ENCODE peak calls at places on chromosomes 2 and 18, in seven cellular contexts. One of them, this sample, is unnamed.

GRCh38 chr2:176149484-176150337 is 1.6 kb upstream of the HOXD4 start:
- DNase-seq in keratinocyte: no peak
- DNase-seq in left lung: no peak
- DNase-seq in mammary epithelial cell: no peak
- DNase-seq in breast epithelium: no peak
- DNase-seq in upper lobe of left lung: no peak
- DNase-seq in MM.1S: no peak
- DNase-seq in this sample: no peak

GRCh38 chr2:174901075-174901474 is 104.1 kb downstream of the CHN1 start:
- DNase-seq in keratinocyte: no peak
- DNase-seq in left lung: no peak
- DNase-seq in mammary epithelial cell: no peak
- DNase-seq in breast epithelium: no peak
- DNase-seq in upper lobe of left lung: no peak
- DNase-seq in MM.1S: peak; percentile 20
- DNase-seq in this sample: no peak

GRCh38 chr2:38113999-38114708 is 38.2 kb upstream of the CYP1B1 start:
- DNase-seq in keratinocyte: no peak
- DNase-seq in left lung: no peak
- DNase-seq in mammary epithelial cell: no peak
- DNase-seq in breast epithelium: no peak
- DNase-seq in upper lobe of left lung: no peak
- DNase-seq in MM.1S: no peak
- DNase-seq in this sample: no peak

GRCh38 chr18:49250819-49251388 is 209.5 kb downstream of the DYM start:
- DNase-seq in keratinocyte: no peak
- DNase-seq in left lung: no peak
- DNase-seq in mammary epithelial cell: no peak
- DNase-seq in breast epithelium: no peak
- DNase-seq in upper lobe of left lung: no peak
- DNase-seq in MM.1S: no peak
- DNase-seq in this sample: no peak

GRCh38 chr2:77910136-77910535 is 388.0 kb upstream of the LRRTM4 start:
- DNase-seq in keratinocyte: no peak
- DNase-seq in left lung: no peak
- DNase-seq in mammary epithelial cell: no peak
- DNase-seq in breast epithelium: no peak
- DNase-seq in upper lobe of left lung: no peak
- DNase-seq in MM.1S: no peak
- DNase-seq in this sample: no peak

GRCh38 chr2:237858294-237859081 is 935 bp upstream of the RAMP1 start:
- DNase-seq in keratinocyte: peak; percentile 13
- DNase-seq in left lung: peak; percentile 55
- DNase-seq in mammary epithelial cell: peak; percentile 60
- DNase-seq in breast epithelium: no peak
- DNase-seq in upper lobe of left lung: no peak
- DNase-seq in MM.1S: peak; percentile 43
- DNase-seq in this sample: peak; percentile 81

GRCh38 chr18:2139676-2140075 is 431.6 kb downstream of the METTL4 start:
- DNase-seq in keratinocyte: no peak
- DNase-seq in left lung: no peak
- DNase-seq in mammary epithelial cell: peak; percentile 68
- DNase-seq in breast epithelium: no peak
- DNase-seq in upper lobe of left lung: no peak
- DNase-seq in MM.1S: no peak
- DNase-seq in this sample: no peak

GRCh38 chr2:215137741-215138340 is 585 bp downstream of the ABCA12 start:
- DNase-seq in keratinocyte: peak; percentile 75
- DNase-seq in left lung: no peak
- DNase-seq in mammary epithelial cell: peak; percentile 87
- DNase-seq in breast epithelium: no peak
- DNase-seq in upper lobe of left lung: no peak
- DNase-seq in MM.1S: no peak
- DNase-seq in this sample: no peak

GRCh38 chr2:173869244-173869643 is 95.9 kb downstream of the SP3 start:
- DNase-seq in keratinocyte: no peak
- DNase-seq in left lung: no peak
- DNase-seq in mammary epithelial cell: no peak
- DNase-seq in breast epithelium: no peak
- DNase-seq in upper lobe of left lung: no peak
- DNase-seq in MM.1S: no peak
- DNase-seq in this sample: no peak

GRCh38 chr2:184558713-184559464 is 39.4 kb upstream of the ZNF804A start:
- DNase-seq in keratinocyte: no peak
- DNase-seq in left lung: no peak
- DNase-seq in mammary epithelial cell: no peak
- DNase-seq in breast epithelium: no peak
- DNase-seq in upper lobe of left lung: no peak
- DNase-seq in MM.1S: no peak
- DNase-seq in this sample: no peak

GRCh38 chr2:101427743-101428142 is 40.4 kb upstream of the CREG2 start:
- DNase-seq in keratinocyte: no peak
- DNase-seq in left lung: no peak
- DNase-seq in mammary epithelial cell: no peak
- DNase-seq in breast epithelium: no peak
- DNase-seq in upper lobe of left lung: no peak
- DNase-seq in MM.1S: no peak
- DNase-seq in this sample: no peak

GRCh38 chr2:129142465-129142864 is 823.8 kb upstream of the HS6ST1 start:
- DNase-seq in keratinocyte: no peak
- DNase-seq in left lung: no peak
- DNase-seq in mammary epithelial cell: no peak
- DNase-seq in breast epithelium: no peak
- DNase-seq in upper lobe of left lung: no peak
- DNase-seq in MM.1S: no peak
- DNase-seq in this sample: no peak

GRCh38 chr2:15058015-15058414 is 425.5 kb downstream of the LRATD1 start:
- DNase-seq in keratinocyte: no peak
- DNase-seq in left lung: no peak
- DNase-seq in mammary epithelial cell: no peak
- DNase-seq in breast epithelium: no peak
- DNase-seq in upper lobe of left lung: no peak
- DNase-seq in MM.1S: no peak
- DNase-seq in this sample: no peak

GRCh38 chr2:158507141-158507540 is 50.4 kb downstream of the PKP4 start:
- DNase-seq in keratinocyte: no peak
- DNase-seq in left lung: no peak
- DNase-seq in mammary epithelial cell: no peak
- DNase-seq in breast epithelium: no peak
- DNase-seq in upper lobe of left lung: no peak
- DNase-seq in MM.1S: no peak
- DNase-seq in this sample: no peak

GRCh38 chr2:232377841-232378734 is 463 bp upstream of the ALPP start:
- DNase-seq in keratinocyte: no peak
- DNase-seq in left lung: peak; percentile 76
- DNase-seq in mammary epithelial cell: no peak
- DNase-seq in breast epithelium: peak; percentile 46
- DNase-seq in upper lobe of left lung: peak; percentile 69
- DNase-seq in MM.1S: no peak
- DNase-seq in this sample: no peak

GRCh38 chr2:18559531-18559930 is 922 bp downstream of the RDH14 start:
- DNase-seq in keratinocyte: no peak
- DNase-seq in left lung: no peak
- DNase-seq in mammary epithelial cell: no peak
- DNase-seq in breast epithelium: no peak
- DNase-seq in upper lobe of left lung: no peak
- DNase-seq in MM.1S: no peak
- DNase-seq in this sample: no peak

GRCh38 chr18:46406539-46406932 is 250.5 kb downstream of the LOXHD1 start:
- DNase-seq in keratinocyte: no peak
- DNase-seq in left lung: no peak
- DNase-seq in mammary epithelial cell: no peak
- DNase-seq in breast epithelium: no peak
- DNase-seq in upper lobe of left lung: peak; percentile 63
- DNase-seq in MM.1S: no peak
- DNase-seq in this sample: peak; percentile 40

GRCh38 chr2:46034535-46034934 is 262.7 kb upstream of the EPAS1 start:
- DNase-seq in keratinocyte: no peak
- DNase-seq in left lung: no peak
- DNase-seq in mammary epithelial cell: no peak
- DNase-seq in breast epithelium: no peak
- DNase-seq in upper lobe of left lung: no peak
- DNase-seq in MM.1S: no peak
- DNase-seq in this sample: no peak

GRCh38 chr18:8839285-8839684 is 133.9 kb downstream of the MTCL1 start:
- DNase-seq in keratinocyte: no peak
- DNase-seq in left lung: no peak
- DNase-seq in mammary epithelial cell: no peak
- DNase-seq in breast epithelium: no peak
- DNase-seq in upper lobe of left lung: no peak
- DNase-seq in MM.1S: no peak
- DNase-seq in this sample: no peak

GRCh38 chr2:88071365-88071764 is 3.7 kb downstream of the SMYD1 start:
- DNase-seq in keratinocyte: no peak
- DNase-seq in left lung: no peak
- DNase-seq in mammary epithelial cell: no peak
- DNase-seq in breast epithelium: no peak
- DNase-seq in upper lobe of left lung: no peak
- DNase-seq in MM.1S: no peak
- DNase-seq in this sample: no peak
- TF ChIP-seq CTCF in keratinocyte: no peak
- TF ChIP-seq CTCF in left lung: no peak
- TF ChIP-seq CTCF in mammary epithelial cell: no peak
- TF ChIP-seq CTCF in breast epithelium: no peak
- TF ChIP-seq CTCF in upper lobe of left lung: no peak
- TF ChIP-seq CTCF in MM.1S: no peak
- TF ChIP-seq CTCF in this sample: no peak

GRCh38 chr2:168244318-168244717 is 3.1 kb downstream of the STK39 start:
- DNase-seq in keratinocyte: no peak
- DNase-seq in left lung: no peak
- DNase-seq in mammary epithelial cell: peak; percentile 76
- DNase-seq in breast epithelium: no peak
- DNase-seq in upper lobe of left lung: no peak
- DNase-seq in MM.1S: no peak
- DNase-seq in this sample: no peak
- H3K4me3 ChIP-seq in keratinocyte: no peak overlapping the region
- H3K4me3 ChIP-seq in left lung: no peak overlapping the region
- H3K4me3 ChIP-seq in mammary epithelial cell: no peak overlapping the region
- H3K4me3 ChIP-seq in breast epithelium: no peak overlapping the region
- H3K4me3 ChIP-seq in upper lobe of left lung: no peak overlapping the region
- H3K4me3 ChIP-seq in MM.1S: no peak overlapping the region
- H3K4me3 ChIP-seq in this sample: no peak overlapping the region

GRCh38 chr2:132463719-132464118 is 47.1 kb downstream of the GPR39 start:
- DNase-seq in keratinocyte: peak; percentile 54
- DNase-seq in left lung: no peak
- DNase-seq in mammary epithelial cell: peak; percentile 74
- DNase-seq in breast epithelium: no peak
- DNase-seq in upper lobe of left lung: no peak
- DNase-seq in MM.1S: no peak
- DNase-seq in this sample: no peak

GRCh38 chr2:132465917-132466316 is 49.3 kb downstream of the GPR39 start:
- DNase-seq in keratinocyte: peak; percentile 17
- DNase-seq in left lung: no peak
- DNase-seq in mammary epithelial cell: peak; percentile 4
- DNase-seq in breast epithelium: no peak
- DNase-seq in upper lobe of left lung: no peak
- DNase-seq in MM.1S: no peak
- DNase-seq in this sample: no peak

GRCh38 chr2:132466428-132467028 is 49.9 kb downstream of the GPR39 start:
- DNase-seq in keratinocyte: no peak
- DNase-seq in left lung: no peak
- DNase-seq in mammary epithelial cell: no peak
- DNase-seq in breast epithelium: no peak
- DNase-seq in upper lobe of left lung: no peak
- DNase-seq in MM.1S: no peak
- DNase-seq in this sample: no peak

GRCh38 chr2:132460781-132461180 is 44.2 kb downstream of the GPR39 start:
- DNase-seq in keratinocyte: no peak
- DNase-seq in left lung: no peak
- DNase-seq in mammary epithelial cell: no peak
- DNase-seq in breast epithelium: no peak
- DNase-seq in upper lobe of left lung: no peak
- DNase-seq in MM.1S: no peak
- DNase-seq in this sample: no peak

DNA sequence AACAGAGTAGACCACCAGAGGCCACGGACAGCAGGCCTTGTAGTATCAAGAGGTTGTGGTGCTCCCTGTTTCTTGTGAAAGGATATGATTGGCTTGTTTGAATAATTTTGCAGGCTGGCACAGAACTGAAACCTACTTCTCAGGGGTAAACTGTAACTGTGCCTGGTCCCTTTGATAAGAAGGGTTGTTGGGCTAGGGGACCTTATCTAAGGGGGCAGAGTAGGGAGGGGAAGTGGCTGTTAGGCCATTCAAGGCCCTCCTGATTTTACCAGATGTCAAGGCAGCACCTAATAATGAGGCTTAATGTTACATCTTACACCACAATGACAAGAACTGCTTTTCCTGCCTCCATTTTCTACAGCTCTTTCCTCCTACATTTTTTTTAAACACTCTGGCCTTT is 45.6 kb downstream of the GPR39 start:
- DNase-seq in keratinocyte: no peak
- DNase-seq in left lung: no peak
- DNase-seq in mammary epithelial cell: no peak
- DNase-seq in breast epithelium: no peak
- DNase-seq in upper lobe of left lung: no peak
- DNase-seq in MM.1S: no peak
- DNase-seq in this sample: no peak
- H3K9me3 ChIP-seq in keratinocyte: peaks cover 19% of the 10 kb centered on the region
- H3K9me3 ChIP-seq in left lung: peaks cover 84% of the 10 kb centered on the region
- H3K9me3 ChIP-seq in mammary epithelial cell: peaks cover 61% of the 10 kb centered on the region
- H3K9me3 ChIP-seq in breast epithelium: peaks cover 4% of the 10 kb centered on the region
- H3K9me3 ChIP-seq in upper lobe of left lung: peaks cover 14% of the 10 kb centered on the region
- H3K9me3 ChIP-seq in MM.1S: no peaks in the 10 kb centered on the region
- H3K9me3 ChIP-seq in this sample: no peaks in the 10 kb centered on the region

DNA sequence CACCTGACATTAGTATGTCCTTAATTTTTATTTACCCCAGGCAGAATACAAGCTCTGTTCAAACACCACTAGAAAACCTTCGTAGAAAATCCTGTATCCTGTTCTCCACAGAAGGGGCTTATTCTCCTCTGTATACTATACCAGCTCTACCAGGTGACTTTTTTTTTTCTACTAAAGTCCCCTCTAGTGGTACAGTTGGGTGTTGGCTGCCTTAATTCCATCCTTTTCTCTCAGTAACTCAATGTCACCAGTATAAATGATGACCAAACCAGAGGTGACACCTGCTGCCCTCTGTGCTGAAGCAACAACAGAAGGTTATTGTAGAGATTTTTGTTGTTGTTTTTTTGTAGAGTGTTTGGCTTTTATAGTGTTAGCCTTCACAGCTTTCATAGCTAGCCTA is 1322.0 kb downstream of the LRP1B start:
- DNase-seq in keratinocyte: no peak
- DNase-seq in left lung: no peak
- DNase-seq in mammary epithelial cell: no peak
- DNase-seq in breast epithelium: no peak
- DNase-seq in upper lobe of left lung: no peak
- DNase-seq in MM.1S: peak; percentile 69
- DNase-seq in this sample: no peak
- TF ChIP-seq CTCF in keratinocyte: no peak
- TF ChIP-seq CTCF in left lung: no peak
- TF ChIP-seq CTCF in mammary epithelial cell: no peak
- TF ChIP-seq CTCF in breast epithelium: no peak
- TF ChIP-seq CTCF in upper lobe of left lung: no peak
- TF ChIP-seq CTCF in MM.1S: peak; percentile 60
- TF ChIP-seq CTCF in this sample: no peak

This sample was measured in gastrocnemius medialis.